ENCODE peak calls at places on chromosome 14, in four cellular contexts. One of them, this sample, is unnamed.

GRCh38 chr14:95054346-95055280 is 102.7 kb downstream of the DICER1 start:
- DNase-seq in RWPE2: peak; percentile 55
- DNase-seq in PC-9: no peak
- DNase-seq in HepG2: no peak
- DNase-seq in this sample: no peak

GRCh38 chr14:86423212-86423611 is 893.3 kb downstream of the FLRT2 start:
- DNase-seq in RWPE2: no peak
- DNase-seq in PC-9: no peak
- DNase-seq in HepG2: no peak
- DNase-seq in this sample: no peak

GRCh38 chr14:104195361-104195760 is 57.0 kb downstream of the KIF26A start:
- DNase-seq in RWPE2: no peak
- DNase-seq in PC-9: no peak
- DNase-seq in HepG2: no peak
- DNase-seq in this sample: no peak

GRCh38 chr14:47044841-47045240 is 393.3 kb upstream of the RPL10L start:
- DNase-seq in RWPE2: no peak
- DNase-seq in PC-9: no peak
- DNase-seq in HepG2: no peak
- DNase-seq in this sample: no peak

GRCh38 chr14:86388216-86388615 is 858.3 kb downstream of the FLRT2 start:
- DNase-seq in RWPE2: no peak
- DNase-seq in PC-9: no peak
- DNase-seq in HepG2: no peak
- DNase-seq in this sample: no peak

GRCh38 chr14:86604546-86604945 is 1074.6 kb downstream of the FLRT2 start:
- DNase-seq in RWPE2: no peak
- DNase-seq in PC-9: no peak
- DNase-seq in HepG2: no peak
- DNase-seq in this sample: no peak

GRCh38 chr14:77140343-77140936 is 1.2 kb downstream of the ZDHHC22 start:
- DNase-seq in RWPE2: no peak
- DNase-seq in PC-9: no peak
- DNase-seq in HepG2: no peak
- DNase-seq in this sample: no peak

GRCh38 chr14:58513272-58513671 is 85.8 kb downstream of the KIAA0586 start:
- DNase-seq in RWPE2: no peak
- DNase-seq in PC-9: no peak
- DNase-seq in HepG2: no peak
- DNase-seq in this sample: no peak

GRCh38 chr14:93090826-93091583 is 24.7 kb downstream of the ITPK1 start:
- DNase-seq in RWPE2: no peak
- DNase-seq in PC-9: no peak
- DNase-seq in HepG2: no peak
- DNase-seq in this sample: no peak

GRCh38 chr14:104135121-104135903 is 3.1 kb upstream of the KIF26A start:
- DNase-seq in RWPE2: peak; percentile 75
- DNase-seq in PC-9: no peak
- DNase-seq in HepG2: peak; percentile 4
- DNase-seq in this sample: no peak

GRCh38 chr14:26765768-26766550 is 168.1 kb upstream of the NOVA1 start:
- DNase-seq in RWPE2: no peak
- DNase-seq in PC-9: peak; percentile 62
- DNase-seq in HepG2: no peak
- DNase-seq in this sample: no peak

GRCh38 chr14:89836830-89837469 is 117.6 kb downstream of the EFCAB11 start:
- DNase-seq in RWPE2: no peak
- DNase-seq in PC-9: no peak
- DNase-seq in HepG2: no peak
- DNase-seq in this sample: no peak

GRCh38 chr14:36520601-36521525 is 831 bp upstream of the NKX2-1 start:
- DNase-seq in RWPE2: no peak
- DNase-seq in PC-9: no peak
- DNase-seq in HepG2: peak; percentile 44
- DNase-seq in this sample: no peak

GRCh38 chr14:81559385-81559784 is 25.7 kb upstream of the SEL1L start:
- DNase-seq in RWPE2: no peak
- DNase-seq in PC-9: no peak
- DNase-seq in HepG2: no peak
- DNase-seq in this sample: no peak

GRCh38 chr14:90759370-90760054 is 56.7 kb downstream of the TTC7B start:
- DNase-seq in RWPE2: no peak
- DNase-seq in PC-9: no peak
- DNase-seq in HepG2: no peak
- DNase-seq in this sample: no peak

GRCh38 chr14:53520529-53520928 is 367.4 kb upstream of the DDHD1 start:
- DNase-seq in RWPE2: no peak
- DNase-seq in PC-9: no peak
- DNase-seq in HepG2: no peak
- DNase-seq in this sample: no peak

GRCh38 chr14:77184396-77185092 is 2.9 kb downstream of the TMEM63C start:
- DNase-seq in RWPE2: no peak
- DNase-seq in PC-9: no peak
- DNase-seq in HepG2: no peak
- DNase-seq in this sample: no peak

GRCh38 chr14:77459072-77459723 is 1.3 kb downstream of the AHSA1 start:
- DNase-seq in RWPE2: no peak
- DNase-seq in PC-9: peak; percentile 66
- DNase-seq in HepG2: peak; percentile 75
- DNase-seq in this sample: peak; percentile 22

DNA sequence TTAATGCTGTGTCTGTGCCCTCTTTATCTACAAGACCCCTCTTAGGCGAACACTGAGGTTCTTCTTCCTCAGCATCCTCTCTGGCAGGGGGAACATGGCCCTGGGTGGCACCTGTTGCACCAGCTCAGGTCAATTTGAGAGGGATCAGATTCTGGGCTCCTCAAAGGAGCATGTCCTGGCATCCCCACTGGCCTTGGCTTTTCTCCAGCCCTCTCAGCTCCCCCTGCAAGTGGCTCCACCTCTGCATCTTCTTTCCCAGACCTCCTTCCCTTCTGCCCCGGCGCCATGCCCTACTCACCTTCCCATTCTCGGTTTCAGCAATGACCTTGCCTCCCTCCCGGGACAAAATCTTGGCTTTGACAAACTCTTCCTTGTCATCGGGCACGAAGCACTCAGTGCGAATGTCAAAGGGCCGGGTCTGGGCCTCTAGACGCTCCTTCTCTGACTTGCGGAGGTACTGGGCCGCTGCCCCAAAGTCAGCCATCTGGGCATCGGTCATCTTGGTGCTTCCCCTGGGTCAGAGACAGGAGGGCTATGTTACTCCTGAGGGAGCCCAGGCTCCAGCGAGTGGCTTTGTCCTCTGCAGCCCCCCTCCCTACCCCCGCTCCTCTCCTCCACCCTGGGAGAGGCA is 1.2 kb downstream of the MYH6 start:
- DNase-seq in RWPE2: no peak
- DNase-seq in PC-9: no peak
- DNase-seq in HepG2: no peak
- DNase-seq in this sample: no peak
- H3K27ac ChIP-seq in RWPE2: no peak overlapping the region
- H3K27ac ChIP-seq in PC-9: no peak overlapping the region
- H3K27ac ChIP-seq in HepG2: no peak overlapping the region
- H3K27ac ChIP-seq in this sample: no peak overlapping the region

GRCh38 chr14:50562841-50563240 is 2.9 kb downstream of the ATL1 start:
- DNase-seq in RWPE2: no peak
- DNase-seq in PC-9: no peak
- DNase-seq in HepG2: no peak
- DNase-seq in this sample: no peak

GRCh38 chr14:50560929-50561280 is 960 bp downstream of the ATL1 start:
- DNase-seq in RWPE2: no peak
- DNase-seq in PC-9: no peak
- DNase-seq in HepG2: no peak
- DNase-seq in this sample: peak; percentile 22

GRCh38 chr14:50559990-50560928 is at the start of gene ATL1:
- DNase-seq in RWPE2: peak; percentile 80
- DNase-seq in PC-9: no peak
- DNase-seq in HepG2: no peak
- DNase-seq in this sample: peak; percentile 12
- TF ChIP-seq CTCF in RWPE2: no peak
- TF ChIP-seq CTCF in PC-9: no peak
- TF ChIP-seq CTCF in HepG2: no peak
- TF ChIP-seq CTCF in this sample: no peak

GRCh38 chr14:61304678-61305077 is 16.7 kb upstream of the PRKCH start:
- DNase-seq in RWPE2: no peak
- DNase-seq in PC-9: no peak
- DNase-seq in HepG2: no peak
- DNase-seq in this sample: no peak

DNA sequence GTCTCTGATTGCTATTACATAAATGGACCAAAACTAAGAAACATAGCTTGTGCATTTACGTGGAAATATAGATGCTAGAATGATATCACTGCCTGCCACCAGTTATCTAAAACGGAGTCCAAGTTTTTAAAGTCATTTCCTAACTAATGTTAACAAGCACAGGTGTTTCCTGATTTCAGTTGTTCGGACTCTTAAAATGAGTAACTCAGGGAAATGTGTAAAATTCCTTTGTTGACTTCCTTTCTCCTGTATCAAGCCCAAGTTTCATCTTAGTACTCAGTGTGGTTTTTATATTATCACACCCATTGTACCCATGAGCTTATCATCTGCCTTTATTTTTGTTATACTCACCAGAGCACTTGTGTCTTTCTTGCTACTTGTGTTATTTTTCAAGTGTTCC is 13.2 kb upstream of the PRKCH start:
- DNase-seq in RWPE2: no peak
- DNase-seq in PC-9: no peak
- DNase-seq in HepG2: no peak
- DNase-seq in this sample: no peak
- H3K9me3 ChIP-seq in RWPE2: no peaks in the 10 kb centered on the region
- H3K9me3 ChIP-seq in PC-9: peaks cover 16% of the 10 kb centered on the region
- H3K9me3 ChIP-seq in HepG2: peaks cover 11% of the 10 kb centered on the region
- H3K9me3 ChIP-seq in this sample: peaks cover 21% of the 10 kb centered on the region

GRCh38 chr14:99425272-99425681 is 55.4 kb downstream of the SETD3 start:
- DNase-seq in RWPE2: no peak
- DNase-seq in PC-9: no peak
- DNase-seq in HepG2: no peak
- DNase-seq in this sample: no peak
- H3K27ac ChIP-seq in RWPE2: no peak overlapping the region
- H3K27ac ChIP-seq in PC-9: no peak overlapping the region
- H3K27ac ChIP-seq in HepG2: no peak overlapping the region
- H3K27ac ChIP-seq in this sample: no peak overlapping the region

DNA sequence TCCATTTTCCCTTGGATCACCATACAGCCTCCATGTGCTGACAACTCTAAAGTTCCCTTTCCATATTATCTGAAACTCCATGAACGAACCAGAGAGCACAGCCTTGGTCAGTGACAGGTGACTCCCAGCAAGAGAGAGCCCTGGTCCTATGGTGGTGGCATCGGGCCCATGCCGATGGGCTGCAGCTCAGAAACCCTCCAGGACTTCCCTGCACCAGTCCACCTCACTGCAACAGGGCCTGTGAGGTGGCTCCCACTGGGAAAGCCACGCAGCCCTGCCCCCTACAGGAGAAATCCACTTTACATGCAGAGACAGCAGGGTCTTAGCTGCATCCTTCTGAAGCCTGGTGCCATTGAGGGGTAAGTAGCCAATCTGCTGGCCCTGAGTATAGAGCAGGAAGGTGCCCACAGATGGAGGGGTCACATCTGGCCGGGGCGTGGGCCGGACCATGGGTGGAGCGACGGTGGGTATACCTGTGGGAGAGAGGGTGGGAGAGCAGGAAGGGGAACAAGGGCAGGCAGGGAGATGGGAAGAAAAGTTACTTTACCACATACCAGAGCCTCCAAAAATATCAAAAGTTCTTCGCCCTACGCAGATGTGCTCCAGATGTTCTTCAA is 24.7 kb downstream of the RTRAF start:
- DNase-seq in RWPE2: no peak
- DNase-seq in PC-9: no peak
- DNase-seq in HepG2: no peak
- DNase-seq in this sample: no peak
- TF ChIP-seq CTCF in RWPE2: no peak
- TF ChIP-seq CTCF in PC-9: no peak
- TF ChIP-seq CTCF in HepG2: peak; percentile 43
- TF ChIP-seq CTCF in this sample: no peak

GRCh38 chr14:28603606-28604005 is 163.0 kb upstream of the FOXG1 start:
- DNase-seq in RWPE2: no peak
- DNase-seq in PC-9: no peak
- DNase-seq in HepG2: no peak
- DNase-seq in this sample: no peak

GRCh38 chr14:28599605-28600004 is 167.0 kb upstream of the FOXG1 start:
- DNase-seq in RWPE2: no peak
- DNase-seq in PC-9: no peak
- DNase-seq in HepG2: no peak
- DNase-seq in this sample: no peak

GRCh38 chr14:28596336-28596735 is 170.3 kb upstream of the FOXG1 start:
- DNase-seq in RWPE2: no peak
- DNase-seq in PC-9: no peak
- DNase-seq in HepG2: no peak
- DNase-seq in this sample: no peak

GRCh38 chr14:28599191-28599590 is 167.4 kb upstream of the FOXG1 start:
- DNase-seq in RWPE2: no peak
- DNase-seq in PC-9: no peak
- DNase-seq in HepG2: no peak
- DNase-seq in this sample: no peak
- H3K9me3 ChIP-seq in RWPE2: no peaks in the 10 kb centered on the region
- H3K9me3 ChIP-seq in PC-9: no peaks in the 10 kb centered on the region
- H3K9me3 ChIP-seq in HepG2: peaks cover 83% of the 10 kb centered on the region
- H3K9me3 ChIP-seq in this sample: no peaks in the 10 kb centered on the region

GRCh38 chr14:100313045-100313400 is 6.8 kb upstream of the SLC25A29 start:
- DNase-seq in RWPE2: no peak
- DNase-seq in PC-9: no peak
- DNase-seq in HepG2: no peak
- DNase-seq in this sample: no peak

GRCh38 chr14:100317389-100317788 is 5.8 kb upstream of the SLC25A47 start:
- DNase-seq in RWPE2: no peak
- DNase-seq in PC-9: no peak
- DNase-seq in HepG2: no peak
- DNase-seq in this sample: no peak

GRCh38 chr14:100314724-100315123 is 8.4 kb upstream of the SLC25A47 start:
- DNase-seq in RWPE2: no peak
- DNase-seq in PC-9: no peak
- DNase-seq in HepG2: no peak
- DNase-seq in this sample: no peak

GRCh38 chr14:100309028-100309718 is 2.9 kb upstream of the SLC25A29 start:
- DNase-seq in RWPE2: no peak
- DNase-seq in PC-9: no peak
- DNase-seq in HepG2: no peak
- DNase-seq in this sample: no peak

DNA sequence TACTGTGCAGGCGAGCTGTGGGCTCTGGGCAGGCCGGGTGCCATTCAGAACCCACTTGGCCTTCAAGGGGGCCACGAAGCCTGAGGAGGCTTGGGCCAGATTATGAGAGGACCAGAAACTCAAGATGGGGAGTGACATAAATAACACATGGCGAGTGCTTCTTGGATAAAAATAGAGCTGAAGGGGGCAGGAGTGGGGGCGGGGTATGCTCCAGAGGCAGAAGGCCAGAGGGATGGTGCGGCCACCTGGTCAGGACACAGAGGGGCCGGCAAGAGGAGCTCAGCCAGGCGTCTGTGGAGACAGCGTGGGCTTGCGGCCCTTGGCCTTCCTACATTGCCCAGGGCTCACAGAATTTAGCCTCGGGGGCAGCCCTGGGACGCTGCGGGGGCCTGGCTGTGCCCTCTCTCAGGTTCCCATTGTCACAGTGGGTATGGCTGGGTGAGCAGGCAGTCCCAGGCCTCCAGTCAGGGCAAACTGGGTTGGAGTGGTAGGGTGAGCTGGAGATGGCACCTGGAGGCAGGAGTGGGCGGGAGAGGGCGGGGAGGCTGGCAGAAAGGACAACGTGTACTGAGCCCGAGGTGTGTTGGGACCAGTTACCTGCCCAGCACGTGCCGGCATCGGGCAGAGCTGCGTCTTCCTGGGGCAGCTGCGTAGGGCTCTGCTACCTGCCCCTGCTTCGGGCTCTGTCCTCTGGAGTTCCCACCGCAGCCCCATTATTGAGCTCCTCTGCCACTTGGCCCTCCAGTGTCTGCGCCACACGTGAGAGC is 7.4 kb upstream of the SLC25A29 start:
- DNase-seq in RWPE2: no peak
- DNase-seq in PC-9: no peak
- DNase-seq in HepG2: no peak
- DNase-seq in this sample: no peak
- H3K27ac ChIP-seq in RWPE2: no peak overlapping the region
- H3K27ac ChIP-seq in PC-9: no peak overlapping the region
- H3K27ac ChIP-seq in HepG2: no peak overlapping the region
- H3K27ac ChIP-seq in this sample: no peak overlapping the region

This sample was measured in CD4-positive, alpha-beta T cell.